ENCODE peak calls at places on chromosomes 13 and 19, in nine cellular contexts. L, W, J, F, P, Z, B, C and K are unnamed samples.

GRCh38 chr13:94020833-94021232 is 458.6 kb downstream of the DCT start:
- DNase-seq in L (no peak), W (no peak), J (no peak), F (no peak), P (no peak), Z (no peak), B (no peak), C (no peak), K (no peak)

GRCh38 chr19:50559636-50560035 is 8.6 kb downstream of the LRRC4B start:
- DNase-seq in L (no peak), W (no peak), J (no peak), F (no peak), P (no peak), Z (no peak), B (no peak), C (no peak), K (no peak)

GRCh38 chr13:29255567-29255966 is 339.9 kb downstream of the SLC7A1 start:
- DNase-seq in L (no peak), W (no peak), J (no peak), F (no peak), P (no peak), Z (no peak), B (no peak), C (no peak), K (no peak)

GRCh38 chr19:42155796-42156195 is 23.6 kb upstream of the POU2F2 start:
- DNase-seq in L (no peak), W (no peak), J (no peak), F (no peak), P (no peak), Z (no peak), B (no peak), C (no peak), K (no peak)

GRCh38 chr19:50796634-50797428 is 6.6 kb downstream of the ACP4 start:
- DNase-seq in L (no peak), W (no peak), J (no peak), F (no peak), P (no peak), Z (no peak), B (no peak), C (no peak), K (no peak)

GRCh38 chr19:32599736-32600157 is 18.8 kb downstream of the PDCD5 start:
- DNase-seq in L (peak), W (peak), J (no peak), F (peak), P (peak), Z (peak), B (no peak), C (no peak), K (peak)

GRCh38 chr19:49862411-49863253 is 4.7 kb downstream of the PNKP start:
- DNase-seq in L (no peak), W (no peak), J (no peak), F (no peak), P (peak), Z (peak), B (no peak), C (no peak), K (peak)

GRCh38 chr13:27160657-27161174 is 10.9 kb downstream of the USP12 start:
- DNase-seq in L (no peak), W (no peak), J (no peak), F (no peak), P (no peak), Z (no peak), B (no peak), C (no peak), K (no peak)

GRCh38 chr13:50527612-50528509 is 315.6 kb downstream of the DLEU7 start:
- DNase-seq in L (no peak), W (no peak), J (no peak), F (no peak), P (no peak), Z (no peak), B (no peak), C (no peak), K (no peak)

GRCh38 chr13:38530492-38530891 is 156.4 kb upstream of the FREM2 start:
- DNase-seq in L (peak), W (no peak), J (no peak), F (peak), P (no peak), Z (peak), B (no peak), C (no peak), K (no peak)

GRCh38 chr13:20037908-20038307 is 79.4 kb downstream of the ZMYM2 start:
- DNase-seq in L (no peak), W (no peak), J (no peak), F (no peak), P (no peak), Z (no peak), B (no peak), C (no peak), K (no peak)

GRCh38 chr13:20033486-20033885 is 75.0 kb downstream of the ZMYM2 start:
- DNase-seq in L (no peak), W (no peak), J (no peak), F (no peak), P (no peak), Z (no peak), B (no peak), C (no peak), K (no peak)

GRCh38 chr13:20035130-20035529 is 76.6 kb downstream of the ZMYM2 start:
- DNase-seq in L (no peak), W (no peak), J (no peak), F (peak), P (no peak), Z (no peak), B (no peak), C (no peak), K (no peak)
- TF ChIP-seq CTCF in L (no peak), W (no peak), J (no peak), F (no peak), P (no peak), Z (no peak), B (peak), C (peak), K (no peak)

GRCh38 chr19:14434157-14434501 is 1.0 kb downstream of the PKN1 start:
- DNase-seq in L (no peak), W (no peak), J (no peak), F (no peak), P (no peak), Z (no peak), B (no peak), C (no peak), K (no peak)
- TF ChIP-seq CTCF in L (no peak), W (no peak), J (no peak), F (no peak), P (no peak), Z (no peak), B (no peak), C (no peak), K (no peak)

GRCh38 chr19:15810335-15810734 is 5.1 kb downstream of the OR10H1 start:
- DNase-seq in L (no peak), W (peak), J (no peak), F (no peak), P (peak), Z (peak), B (no peak), C (no peak), K (no peak)
- TF ChIP-seq CTCF in L (no peak), W (peak), J (no peak), F (no peak), P (peak), Z (peak), B (no peak), C (peak), K (no peak)

DNA sequence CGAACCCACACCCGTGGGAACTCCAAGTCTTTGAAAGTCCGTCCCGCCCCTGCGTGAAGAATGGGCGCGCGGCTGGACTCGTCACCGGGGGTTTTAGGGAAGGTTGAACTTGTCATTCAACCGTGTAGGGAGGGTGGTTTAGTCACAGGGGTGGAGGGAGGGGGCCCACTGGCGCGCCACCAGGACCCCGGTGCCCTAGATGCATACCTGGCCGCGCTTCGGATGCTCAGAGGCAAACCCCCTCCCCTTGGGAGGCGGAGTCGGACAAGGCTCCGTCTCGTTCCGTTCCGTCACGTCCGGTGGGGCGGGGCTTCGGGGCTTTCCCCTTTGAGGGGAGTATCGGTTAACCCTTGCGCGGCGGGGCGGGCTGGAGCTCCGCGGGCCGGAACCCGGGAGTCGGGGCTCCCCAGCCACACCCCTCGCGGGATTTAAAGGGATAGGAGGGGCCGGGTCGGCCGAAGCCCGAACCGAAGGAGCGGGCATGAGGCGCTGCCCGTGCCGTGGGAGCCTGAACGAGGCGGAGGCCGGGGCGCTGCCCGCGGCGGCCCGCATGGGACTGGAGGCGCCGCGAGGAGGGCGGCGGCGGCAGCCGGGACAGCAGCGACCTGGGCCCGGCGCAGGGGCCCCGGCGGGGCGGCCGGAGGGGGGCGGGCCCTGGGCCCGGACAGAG is at the start of the genes COQ8B and ITPKC:
- DNase-seq in L (peak), W (peak), J (peak), F (peak), P (peak), Z (peak), B (peak), C (peak), K (peak)
- TF ChIP-seq CTCF in L (no peak), W (peak), J (no peak), F (no peak), P (peak), Z (peak), B (no peak), C (no peak), K (peak)

DNA sequence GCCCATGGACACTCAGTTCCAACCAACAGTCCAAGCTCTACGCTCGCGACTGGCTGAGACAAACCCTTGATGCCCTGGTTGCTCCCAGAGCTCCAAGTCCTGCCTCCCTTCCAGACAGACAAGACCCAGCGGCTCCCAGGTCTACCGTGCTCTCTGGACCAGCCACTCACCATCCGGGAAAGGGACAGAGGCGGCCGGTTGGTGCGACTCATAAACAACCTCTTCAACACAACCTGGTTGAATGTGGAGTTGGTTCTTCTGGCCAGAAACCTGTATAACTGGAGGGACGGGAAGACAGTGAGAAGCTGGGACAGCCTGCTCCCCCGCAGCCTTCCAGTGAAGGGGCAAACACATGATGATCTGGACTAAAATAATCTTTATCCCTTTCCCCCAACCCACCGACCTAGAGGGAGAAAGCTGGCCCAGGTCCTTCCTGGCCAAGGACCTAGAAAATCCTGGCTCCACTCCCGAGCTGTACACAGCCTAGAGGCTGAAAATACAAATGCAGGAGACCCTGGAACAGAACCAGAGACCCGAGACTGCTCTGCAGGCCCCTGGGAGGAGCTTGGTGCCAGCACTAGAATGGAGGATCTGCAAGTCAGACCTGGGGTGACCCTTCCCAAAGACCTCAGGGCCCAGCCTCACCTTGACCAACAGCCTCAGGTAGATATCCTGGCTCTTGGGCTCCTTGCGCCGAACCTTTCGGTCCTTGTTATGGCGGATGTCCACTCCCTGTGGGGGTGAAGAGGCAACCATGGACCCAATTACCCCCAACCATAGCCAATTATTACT is 1.6 kb downstream of the RPL18 start:
- DNase-seq in L (no peak), W (no peak), J (no peak), F (no peak), P (no peak), Z (no peak), B (no peak), C (no peak), K (no peak)
- TF ChIP-seq CTCF in L (no peak), W (no peak), J (no peak), F (peak), P (no peak), Z (no peak), B (no peak), C (no peak), K (no peak)

GRCh38 chr19:29687244-29687896 is 22.1 kb downstream of the PLEKHF1 start:
- DNase-seq in L (peak), W (no peak), J (no peak), F (peak), P (no peak), Z (no peak), B (no peak), C (no peak), K (no peak)

GRCh38 chr19:29687897-29688728 is 22.9 kb downstream of the PLEKHF1 start:
- DNase-seq in L (no peak), W (no peak), J (no peak), F (peak), P (no peak), Z (no peak), B (no peak), C (no peak), K (no peak)

GRCh38 chr19:29694166-29694565 is 20.9 kb downstream of the C19orf12 start:
- DNase-seq in L (no peak), W (no peak), J (no peak), F (no peak), P (no peak), Z (no peak), B (no peak), C (no peak), K (no peak)

GRCh38 chr19:29694669-29695627 is 20.1 kb downstream of the C19orf12 start:
- DNase-seq in L (peak), W (peak), J (no peak), F (peak), P (peak), Z (peak), B (peak), C (peak), K (peak)

DNA sequence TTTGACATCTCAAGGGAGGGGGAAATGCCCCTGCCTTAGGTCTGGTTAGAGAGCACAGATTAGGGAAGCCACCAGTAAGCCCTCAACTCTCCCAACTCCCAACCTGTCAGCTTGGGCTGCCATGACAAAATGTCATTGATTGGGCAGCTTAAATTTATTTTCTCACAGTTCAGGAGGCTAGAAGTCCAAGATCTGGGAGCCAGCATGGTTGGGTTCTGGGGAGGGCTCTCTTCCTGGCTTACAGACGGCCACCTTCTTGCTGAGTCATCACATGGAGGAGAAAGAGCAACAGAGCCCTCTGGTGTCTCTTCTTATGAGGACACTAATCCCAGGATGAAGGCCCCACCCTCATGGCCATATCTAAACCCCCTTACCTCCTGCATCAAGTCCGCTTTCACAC is 24.2 kb downstream of the C19orf12 start:
- DNase-seq in L (no peak), W (peak), J (no peak), F (peak), P (peak), Z (peak), B (no peak), C (no peak), K (no peak)
- TF ChIP-seq CTCF in L (peak), W (no peak), J (no peak), F (peak), P (peak), Z (peak), B (peak), C (peak), K (no peak)

GRCh38 chr13:22940736-22941135 is 240.0 kb upstream of the SGCG start:
- DNase-seq in L (no peak), W (no peak), J (no peak), F (no peak), P (no peak), Z (no peak), B (no peak), C (no peak), K (no peak)

GRCh38 chr13:22940090-22940710 is 240.6 kb upstream of the SGCG start:
- DNase-seq in L (no peak), W (no peak), J (no peak), F (no peak), P (no peak), Z (no peak), B (no peak), C (no peak), K (no peak)

GRCh38 chr13:22938576-22938975 is 242.2 kb upstream of the SGCG start:
- DNase-seq in L (no peak), W (no peak), J (no peak), F (no peak), P (no peak), Z (no peak), B (no peak), C (no peak), K (no peak)

GRCh38 chr13:22937241-22937640 is 243.5 kb upstream of the SGCG start:
- DNase-seq in L (no peak), W (no peak), J (no peak), F (no peak), P (no peak), Z (no peak), B (no peak), C (no peak), K (no peak)

DNA sequence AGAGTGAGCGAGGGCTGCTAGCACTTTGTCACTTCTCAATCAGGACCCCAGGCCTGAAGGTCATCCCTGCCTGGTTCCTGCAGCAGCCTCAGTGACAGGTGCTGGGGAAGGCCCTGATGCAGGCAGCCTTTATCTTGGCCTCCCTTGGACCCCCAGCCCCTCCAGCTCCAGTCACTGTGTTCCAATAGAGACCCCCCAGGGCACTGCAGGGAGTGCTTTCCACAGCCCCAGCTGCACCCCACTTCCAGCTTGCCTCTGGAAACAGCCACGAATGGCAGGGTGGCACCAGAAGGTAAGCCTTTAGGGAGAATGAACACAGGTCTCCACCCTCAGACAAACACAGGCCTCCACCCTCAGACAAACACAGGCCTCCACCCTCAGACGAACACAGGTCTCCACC is 241.6 kb upstream of the SGCG start:
- DNase-seq in L (no peak), W (no peak), J (no peak), F (no peak), P (no peak), Z (no peak), B (no peak), C (no peak), K (no peak)
- TF ChIP-seq CTCF in L (no peak), W (no peak), J (no peak), F (no peak), P (no peak), Z (no peak), B (no peak), C (no peak), K (no peak)